ENCODE peak calls at places on chromosome 2, in four cellular contexts. One of them, this sample, is unnamed.

GRCh38 chr2:8334866-8335325 is 347.0 kb upstream of the ID2 start:
- DNase-seq in HL-60: no peak
- DNase-seq in fibroblast of lung: no peak
- DNase-seq in fibroblast of pulmonary artery: no peak
- DNase-seq in this sample: no peak

GRCh38 chr2:163469561-163469962 is 266.2 kb downstream of the FIGN start:
- DNase-seq in fibroblast of lung: no peak
- DNase-seq in fibroblast of pulmonary artery: peak
- DNase-seq in HL-60: no peak
- DNase-seq in this sample: no peak

GRCh38 chr2:58866040-58866439 is 624.9 kb upstream of the FANCL start:
- DNase-seq in fibroblast of pulmonary artery: no peak
- DNase-seq in HL-60: no peak
- DNase-seq in fibroblast of lung: no peak
- DNase-seq in this sample: no peak

GRCh38 chr2:140178224-140178623 is 1398.0 kb upstream of the NXPH2 start:
- DNase-seq in HL-60: no peak
- DNase-seq in fibroblast of pulmonary artery: no peak
- DNase-seq in fibroblast of lung: peak
- DNase-seq in this sample: no peak

GRCh38 chr2:113858764-113859163 is 31.1 kb upstream of the ACTR3 start:
- DNase-seq in fibroblast of lung: peak
- DNase-seq in fibroblast of pulmonary artery: peak
- DNase-seq in HL-60: no peak
- DNase-seq in this sample: peak

GRCh38 chr2:174492963-174493431 is 6.2 kb upstream of the GPR155 start:
- DNase-seq in fibroblast of lung: no peak
- DNase-seq in HL-60: peak
- DNase-seq in fibroblast of pulmonary artery: no peak
- DNase-seq in this sample: no peak

GRCh38 chr2:23510471-23510870 is 125.5 kb downstream of the KLHL29 start:
- DNase-seq in fibroblast of lung: no peak
- DNase-seq in HL-60: no peak
- DNase-seq in fibroblast of pulmonary artery: no peak
- DNase-seq in this sample: no peak

GRCh38 chr2:211127501-211127900 is 571.1 kb downstream of the CPS1 start:
- DNase-seq in fibroblast of lung: no peak
- DNase-seq in fibroblast of pulmonary artery: no peak
- DNase-seq in HL-60: no peak
- DNase-seq in this sample: no peak

GRCh38 chr2:2012505-2012904 is 268.2 kb upstream of the PXDN start:
- DNase-seq in HL-60: no peak
- DNase-seq in fibroblast of pulmonary artery: peak
- DNase-seq in fibroblast of lung: no peak
- DNase-seq in this sample: no peak

GRCh38 chr2:21443494-21444105 is 319.8 kb downstream of the TDRD15 start:
- DNase-seq in fibroblast of lung: no peak
- DNase-seq in fibroblast of pulmonary artery: no peak
- DNase-seq in HL-60: no peak
- DNase-seq in this sample: no peak

GRCh38 chr2:208033701-208034502 is 8.6 kb upstream of the PLEKHM3 start:
- DNase-seq in HL-60: no peak
- DNase-seq in fibroblast of pulmonary artery: peak
- DNase-seq in fibroblast of lung: no peak
- DNase-seq in this sample: no peak

GRCh38 chr2:111037136-111037535 is 83.6 kb upstream of the BCL2L11 start:
- DNase-seq in fibroblast of lung: no peak
- DNase-seq in HL-60: no peak
- DNase-seq in fibroblast of pulmonary artery: no peak
- DNase-seq in this sample: no peak

GRCh38 chr2:218345491-218346176 is 11.0 kb upstream of the CATIP start:
- DNase-seq in fibroblast of pulmonary artery: no peak
- DNase-seq in HL-60: no peak
- DNase-seq in fibroblast of lung: peak
- DNase-seq in this sample: no peak

GRCh38 chr2:64393611-64394010 is 60.4 kb upstream of the LGALSL start:
- DNase-seq in fibroblast of lung: no peak
- DNase-seq in fibroblast of pulmonary artery: no peak
- DNase-seq in HL-60: no peak
- DNase-seq in this sample: no peak

GRCh38 chr2:196336715-196337617 is 165.6 kb upstream of the STK17B start:
- DNase-seq in fibroblast of lung: peak
- DNase-seq in fibroblast of pulmonary artery: peak
- DNase-seq in HL-60: no peak
- DNase-seq in this sample: no peak

GRCh38 chr2:1787799-1788477 is 43.6 kb upstream of the PXDN start:
- DNase-seq in fibroblast of lung: no peak
- DNase-seq in HL-60: no peak
- DNase-seq in fibroblast of pulmonary artery: no peak
- DNase-seq in this sample: no peak

GRCh38 chr2:33340265-33340664 is 136.2 kb upstream of the RASGRP3 start:
- DNase-seq in HL-60: no peak
- DNase-seq in fibroblast of pulmonary artery: peak
- DNase-seq in fibroblast of lung: peak
- DNase-seq in this sample: no peak

GRCh38 chr2:241635756-241636155 is 1.2 kb downstream of the THAP4 start:
- DNase-seq in HL-60: no peak
- DNase-seq in fibroblast of lung: peak
- DNase-seq in fibroblast of pulmonary artery: peak
- DNase-seq in this sample: no peak

GRCh38 chr2:37569986-37570688 is 101.3 kb downstream of the CDC42EP3 start:
- DNase-seq in fibroblast of lung: peak
- DNase-seq in HL-60: no peak
- DNase-seq in fibroblast of pulmonary artery: peak
- DNase-seq in this sample: no peak

GRCh38 chr2:28445448-28446258 is 50.2 kb upstream of the PLB1 start:
- DNase-seq in fibroblast of pulmonary artery: peak
- DNase-seq in fibroblast of lung: peak
- DNase-seq in HL-60: peak
- DNase-seq in this sample: peak

GRCh38 chr2:172249336-172249735 is 146.6 kb upstream of the DLX2 start:
- DNase-seq in fibroblast of pulmonary artery: no peak
- DNase-seq in fibroblast of lung: no peak
- DNase-seq in HL-60: no peak
- DNase-seq in this sample: no peak

GRCh38 chr2:240392948-240393830 is 42.3 kb upstream of the GPC1 start:
- DNase-seq in HL-60: no peak
- DNase-seq in fibroblast of lung: no peak
- DNase-seq in fibroblast of pulmonary artery: no peak
- DNase-seq in this sample: no peak

GRCh38 chr2:102235042-102235473 is 48.2 kb downstream of the IL1RL2 start:
- DNase-seq in HL-60: no peak
- DNase-seq in fibroblast of lung: no peak
- DNase-seq in fibroblast of pulmonary artery: peak
- DNase-seq in this sample: no peak

GRCh38 chr2:102233132-102233884 is 46.5 kb downstream of the IL1RL2 start:
- DNase-seq in HL-60: no peak
- DNase-seq in fibroblast of lung: no peak
- DNase-seq in fibroblast of pulmonary artery: no peak
- DNase-seq in this sample: no peak

GRCh38 chr2:102236132-102236531 is 49.3 kb downstream of the IL1RL2 start:
- DNase-seq in HL-60: no peak
- DNase-seq in fibroblast of pulmonary artery: no peak
- DNase-seq in fibroblast of lung: no peak
- DNase-seq in this sample: no peak

GRCh38 chr2:102237176-102237575 is 50.4 kb downstream of the IL1RL2 start:
- DNase-seq in HL-60: no peak
- DNase-seq in fibroblast of lung: no peak
- DNase-seq in fibroblast of pulmonary artery: no peak
- DNase-seq in this sample: no peak

DNA sequence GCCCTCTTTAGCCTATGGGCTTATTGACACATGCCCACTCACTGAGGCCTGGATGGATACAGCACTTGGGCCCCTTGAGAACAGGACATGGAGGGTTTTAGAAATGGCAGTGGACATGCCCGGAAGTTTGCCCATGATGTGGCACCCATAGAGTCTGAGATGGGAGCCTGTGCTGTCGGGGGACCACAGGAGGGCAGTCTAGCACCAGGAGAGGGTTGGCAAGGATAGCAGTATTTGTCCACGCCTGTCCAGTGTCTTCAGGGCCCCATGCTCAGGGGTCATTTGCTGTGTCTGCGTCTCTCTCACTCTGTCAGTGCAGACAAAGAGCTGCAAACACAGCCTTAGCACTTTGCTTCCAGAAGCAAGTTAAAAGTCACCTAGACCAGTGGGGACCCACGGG is 48.7 kb downstream of the IL1RL2 start:
- DNase-seq in HL-60: no peak
- DNase-seq in fibroblast of pulmonary artery: peak
- DNase-seq in fibroblast of lung: no peak
- DNase-seq in this sample: no peak
- TF ChIP-seq CTCF in HL-60: peak
- TF ChIP-seq CTCF in fibroblast of pulmonary artery: peak
- TF ChIP-seq CTCF in fibroblast of lung: peak
- TF ChIP-seq CTCF in this sample: no peak

GRCh38 chr2:74390601-74391000 is 10.5 kb upstream of the DCTN1 start:
- DNase-seq in fibroblast of pulmonary artery: no peak
- DNase-seq in HL-60: no peak
- DNase-seq in fibroblast of lung: no peak
- DNase-seq in this sample: no peak
- H3K4me3 ChIP-seq in fibroblast of pulmonary artery: peak
- H3K4me3 ChIP-seq in HL-60: no peak
- H3K4me3 ChIP-seq in fibroblast of lung: peak
- H3K4me3 ChIP-seq in this sample: peak

GRCh38 chr2:216727346-216728122 is 32.2 kb upstream of the IGFBP5 start:
- DNase-seq in fibroblast of lung: no peak
- DNase-seq in HL-60: no peak
- DNase-seq in fibroblast of pulmonary artery: no peak
- DNase-seq in this sample: no peak
- TF ChIP-seq CTCF in fibroblast of lung: peak
- TF ChIP-seq CTCF in HL-60: no peak
- TF ChIP-seq CTCF in fibroblast of pulmonary artery: no peak
- TF ChIP-seq CTCF in this sample: no peak

GRCh38 chr2:229445013-229445412 is 173.9 kb upstream of the PID1 start:
- DNase-seq in fibroblast of pulmonary artery: peak
- DNase-seq in fibroblast of lung: peak
- DNase-seq in HL-60: peak
- DNase-seq in this sample: peak
- H3K4me3 ChIP-seq in fibroblast of pulmonary artery: no peak
- H3K4me3 ChIP-seq in fibroblast of lung: no peak
- H3K4me3 ChIP-seq in HL-60: no peak
- H3K4me3 ChIP-seq in this sample: no peak

DNA sequence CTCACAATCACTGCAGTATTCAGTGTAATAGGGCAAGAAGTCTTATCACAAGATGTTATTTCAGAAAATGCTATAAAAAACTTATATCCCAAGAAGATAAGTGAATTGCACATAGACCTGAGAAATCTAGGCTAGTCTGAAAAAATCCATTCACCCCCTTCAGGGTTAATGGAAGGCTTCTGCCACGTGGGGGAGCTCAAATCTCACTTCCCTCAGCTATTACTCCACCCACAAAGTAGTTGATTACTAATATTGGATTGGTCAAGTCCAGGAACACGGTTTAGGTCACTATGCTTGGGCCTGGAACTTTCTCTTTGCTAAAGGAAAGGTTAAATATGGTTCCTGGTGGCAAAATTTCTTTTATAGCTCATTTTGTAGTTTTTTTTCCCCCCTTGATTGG is 51.2 kb upstream of the ADAM23 start:
- DNase-seq in fibroblast of pulmonary artery: peak
- DNase-seq in HL-60: peak
- DNase-seq in fibroblast of lung: peak
- DNase-seq in this sample: peak
- TF ChIP-seq CTCF in fibroblast of pulmonary artery: peak
- TF ChIP-seq CTCF in HL-60: peak
- TF ChIP-seq CTCF in fibroblast of lung: peak
- TF ChIP-seq CTCF in this sample: peak

GRCh38 chr2:238162516-238163441 is 4.0 kb downstream of the ERFE start:
- DNase-seq in fibroblast of pulmonary artery: no peak
- DNase-seq in fibroblast of lung: no peak
- DNase-seq in HL-60: no peak
- DNase-seq in this sample: no peak
- H3K4me3 ChIP-seq in fibroblast of pulmonary artery: no peak
- H3K4me3 ChIP-seq in fibroblast of lung: no peak
- H3K4me3 ChIP-seq in HL-60: no peak
- H3K4me3 ChIP-seq in this sample: no peak

GRCh38 chr2:96260404-96261260 is 5.2 kb downstream of the TMEM127 start:
- DNase-seq in fibroblast of lung: peak
- DNase-seq in HL-60: peak
- DNase-seq in fibroblast of pulmonary artery: peak
- DNase-seq in this sample: peak
- TF ChIP-seq CTCF in fibroblast of lung: peak
- TF ChIP-seq CTCF in HL-60: peak
- TF ChIP-seq CTCF in fibroblast of pulmonary artery: peak
- TF ChIP-seq CTCF in this sample: peak